ENCODE peak calls at places on chromosomes 5 and 9, in seven cellular contexts. Y is stomach, C is BE2C, W is fibroblast of the aortic adventitia, V is GM06990, B is colonic mucosa, J is fibroblast of mammary gland. U is an unnamed sample.

GRCh38 chr9:128108784-128109709 is 18.5 kb downstream of the PTGES2 start:
- DNase-seq in Y (no peak), C (no peak), W (no peak), V (no peak), B (no peak), J (no peak), U (no peak)

GRCh38 chr5:132419517-132420468 is 50.3 kb downstream of the SLC22A5 start:
- DNase-seq in Y (peak), C (peak), W (peak), V (peak), B (peak), J (peak), U (no peak)

GRCh38 chr9:117073539-117074336 is 341.1 kb downstream of the ASTN2 start:
- DNase-seq in Y (no peak), C (peak), W (no peak), V (no peak), B (no peak), J (no peak), U (no peak)

GRCh38 chr5:97078958-97079357 is 63.5 kb downstream of the LIX1 start:
- DNase-seq in Y (no peak), C (no peak), W (peak), V (no peak), B (no peak), J (peak), U (no peak)

GRCh38 chr5:140165921-140166270 is 9.1 kb upstream of the CYSTM1 start:
- DNase-seq in Y (no peak), C (no peak), W (no peak), V (no peak), B (no peak), J (no peak), U (no peak)

GRCh38 chr5:167160388-167160787 is 1131.1 kb upstream of the WWC1 start:
- DNase-seq in Y (no peak), C (no peak), W (no peak), V (no peak), B (no peak), J (no peak), U (no peak)

GRCh38 chr9:38134578-38134977 is 65.6 kb upstream of the SHB start:
- DNase-seq in Y (no peak), C (no peak), W (no peak), V (no peak), B (no peak), J (no peak), U (no peak)

GRCh38 chr9:114238471-114238870 is 83.1 kb downstream of the COL27A1 start:
- DNase-seq in Y (no peak), C (no peak), W (peak), V (no peak), B (no peak), J (no peak), U (no peak)

GRCh38 chr9:23380821-23381220 is 445.2 kb downstream of the ELAVL2 start:
- DNase-seq in Y (no peak), C (no peak), W (no peak), V (no peak), B (no peak), J (no peak), U (no peak)

GRCh38 chr5:119862654-119863053 is 233.3 kb downstream of the FAM170A start:
- DNase-seq in Y (no peak), C (no peak), W (no peak), V (no peak), B (no peak), J (no peak), U (no peak)

GRCh38 chr9:16591092-16591491 is 279.4 kb downstream of the BNC2 start:
- DNase-seq in Y (no peak), C (no peak), W (no peak), V (no peak), B (no peak), J (no peak), U (no peak)

GRCh38 chr9:97507585-97507984 is 6.1 kb downstream of the TMOD1 start:
- DNase-seq in Y (no peak), C (no peak), W (no peak), V (no peak), B (no peak), J (no peak), U (no peak)

GRCh38 chr5:140632366-140633080 is 452 bp downstream of the CD14 start:
- DNase-seq in Y (peak), C (peak), W (peak), V (peak), B (peak), J (peak), U (no peak)

GRCh38 chr9:80400624-80401230 is 829.0 kb downstream of the TLE4 start:
- DNase-seq in Y (no peak), C (no peak), W (no peak), V (no peak), B (no peak), J (no peak), U (no peak)

GRCh38 chr9:112361602-112362001 is 18.3 kb upstream of the HSDL2 start:
- DNase-seq in Y (no peak), C (no peak), W (peak), V (no peak), B (no peak), J (peak), U (no peak)

GRCh38 chr9:32524558-32525461 is 1.2 kb downstream of the RIGI start:
- DNase-seq in Y (peak), C (no peak), W (peak), V (peak), B (peak), J (no peak), U (no peak)

GRCh38 chr5:60843693-60844428 is at the start of gene ELOVL7:
- DNase-seq in Y (peak), C (peak), W (no peak), V (peak), B (peak), J (peak), U (no peak)

GRCh38 chr9:127884427-127884911 is 7.0 kb upstream of the AK1 start:
- DNase-seq in Y (peak), C (peak), W (no peak), V (no peak), B (no peak), J (no peak), U (no peak)

GRCh38 chr5:95794070-95794516 is 28.4 kb downstream of the GLRX start:
- DNase-seq in Y (no peak), C (no peak), W (peak), V (no peak), B (no peak), J (no peak), U (peak)

GRCh38 chr5:95181650-95182049 is 103.2 kb downstream of the MCTP1 start:
- DNase-seq in Y (no peak), C (no peak), W (no peak), V (no peak), B (no peak), J (no peak), U (no peak)

GRCh38 chr5:84622485-84622884 is 237.8 kb upstream of the EDIL3 start:
- DNase-seq in Y (no peak), C (no peak), W (no peak), V (no peak), B (no peak), J (no peak), U (no peak)

GRCh38 chr5:171442287-171443042 is 23.0 kb downstream of the FGF18 start:
- DNase-seq in Y (no peak), C (no peak), W (peak), V (no peak), B (no peak), J (peak), U (no peak)

GRCh38 chr5:78912085-78912771 is 72.9 kb downstream of the ARSB start:
- DNase-seq in Y (no peak), C (peak), W (peak), V (no peak), B (no peak), J (peak), U (no peak)
- TF ChIP-seq CTCF in Y (no peak), C (no peak), W (no peak), V (no peak), B (no peak), J (no peak), U (no peak)

GRCh38 chr9:136511144-136511669 is 28.4 kb upstream of the SEC16A start:
- DNase-seq in Y (no peak), C (no peak), W (no peak), V (no peak), B (no peak), J (no peak), U (no peak)
- H3K4me3 ChIP-seq in Y (no peak), C (no peak), W (no peak), V (no peak), B (no peak), J (no peak), U (no peak)

GRCh38 chr5:68747077-68747420 is 346.8 kb upstream of the SLC30A5 start:
- DNase-seq in Y (no peak), C (no peak), W (no peak), V (no peak), B (no peak), J (no peak), U (no peak)

GRCh38 chr5:68744196-68744595 is 349.6 kb upstream of the SLC30A5 start:
- DNase-seq in Y (no peak), C (no peak), W (no peak), V (no peak), B (no peak), J (no peak), U (no peak)

GRCh38 chr5:68749076-68749475 is 344.7 kb upstream of the SLC30A5 start:
- DNase-seq in Y (no peak), C (no peak), W (no peak), V (no peak), B (no peak), J (no peak), U (no peak)

GRCh38 chr5:68746220-68747076 is 347.4 kb upstream of the SLC30A5 start:
- DNase-seq in Y (no peak), C (no peak), W (no peak), V (no peak), B (no peak), J (no peak), U (no peak)

GRCh38 chr5:68745459-68745858 is 348.4 kb upstream of the SLC30A5 start:
- DNase-seq in Y (no peak), C (peak), W (peak), V (no peak), B (no peak), J (peak), U (no peak)
- TF ChIP-seq CTCF in Y (no peak), C (peak), W (peak), V (peak), B (no peak), J (peak), U (peak)

DNA sequence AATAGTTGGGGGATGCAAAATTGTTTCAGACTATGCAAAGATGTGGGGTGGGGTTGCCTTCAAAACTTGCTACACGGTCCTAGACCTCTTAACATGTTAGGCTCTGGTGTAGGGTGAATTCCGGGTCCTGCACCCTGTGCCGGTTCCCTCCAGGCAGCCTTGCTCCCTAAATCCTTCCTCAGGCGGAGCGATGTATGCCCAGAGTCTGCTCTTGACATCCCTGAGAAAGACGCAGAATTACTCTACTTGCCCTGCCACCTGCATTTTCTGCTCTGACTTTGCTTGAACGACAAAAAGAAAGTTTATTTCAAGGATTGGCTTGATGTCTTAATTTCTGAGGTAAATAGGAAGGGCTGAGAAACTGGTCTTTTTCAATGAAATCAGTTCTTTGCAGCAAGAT is 691 bp downstream of the THBS4 start:
- DNase-seq in Y (no peak), C (no peak), W (no peak), V (no peak), B (no peak), J (no peak), U (no peak)
- H3K4me3 ChIP-seq in Y (no peak), C (no peak), W (no peak), V (no peak), B (no peak), J (no peak), U (no peak)

GRCh38 chr5:11719888-11720481 is 184.3 kb downstream of the CTNND2 start:
- DNase-seq in Y (peak), C (peak), W (no peak), V (no peak), B (peak), J (peak), U (no peak)
- TF ChIP-seq CTCF in Y (no peak), C (peak), W (no peak), V (peak), B (peak), J (peak), U (no peak)

GRCh38 chr9:136044971-136045594 is 50.0 kb downstream of the NACC2 start:
- DNase-seq in Y (peak), C (no peak), W (no peak), V (no peak), B (no peak), J (no peak), U (no peak)

GRCh38 chr9:136042541-136042940 is 52.5 kb downstream of the NACC2 start:
- DNase-seq in Y (no peak), C (no peak), W (no peak), V (no peak), B (no peak), J (no peak), U (no peak)

GRCh38 chr9:136044207-136044970 is 50.7 kb downstream of the NACC2 start:
- DNase-seq in Y (peak), C (no peak), W (no peak), V (no peak), B (no peak), J (no peak), U (no peak)

GRCh38 chr9:136045595-136046554 is 49.2 kb downstream of the NACC2 start:
- DNase-seq in Y (peak), C (peak), W (no peak), V (no peak), B (no peak), J (peak), U (no peak)

GRCh38 chr9:136043386-136044054 is 51.6 kb downstream of the NACC2 start:
- DNase-seq in Y (peak), C (no peak), W (no peak), V (no peak), B (no peak), J (no peak), U (no peak)
- H3K4me3 ChIP-seq in Y (no peak), C (no peak), W (no peak), V (no peak), B (no peak), J (no peak), U (no peak)

DNA sequence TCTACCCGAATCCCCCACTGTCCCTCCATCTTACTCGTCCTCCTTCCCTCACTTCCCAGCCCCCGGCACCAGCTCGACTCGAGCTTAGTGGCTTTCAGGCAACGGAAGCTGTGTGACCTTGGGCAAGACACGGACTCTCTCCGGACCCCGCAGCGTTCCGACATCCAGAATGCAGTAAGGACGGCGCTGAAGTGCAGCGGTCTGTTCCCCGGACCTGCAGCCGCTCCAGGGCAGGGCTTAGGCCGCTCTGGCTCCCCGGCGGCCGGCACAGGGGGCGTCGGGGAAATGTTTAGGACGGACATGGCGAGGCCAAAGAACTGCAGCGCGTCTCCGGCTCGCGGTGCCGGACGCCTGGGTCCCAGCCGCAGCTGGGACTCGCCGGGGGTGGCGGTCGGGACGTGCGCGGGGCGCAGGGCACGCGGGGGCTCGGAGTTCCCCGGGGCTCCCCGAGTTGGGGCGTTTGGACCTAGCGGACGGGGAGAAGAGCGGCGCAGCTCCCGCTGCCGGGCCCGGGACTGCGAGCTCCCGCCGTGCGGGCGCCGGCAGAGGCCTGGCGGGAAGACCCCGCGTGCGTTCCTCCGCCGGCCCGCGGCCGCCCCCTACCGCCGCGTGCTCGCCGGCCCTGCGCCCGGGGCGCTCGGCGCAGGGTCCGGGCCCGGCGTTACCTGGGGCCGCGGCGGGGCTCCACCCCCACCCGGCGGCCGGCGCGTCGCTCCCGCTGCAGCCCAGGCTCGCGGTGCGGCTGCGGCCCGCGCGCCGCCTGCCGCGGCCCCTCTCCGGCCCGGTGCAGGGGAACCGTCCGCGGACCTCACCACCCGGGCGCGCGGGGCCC is 5.6 kb upstream of the RNF44 start:
- DNase-seq in Y (no peak), C (peak), W (no peak), V (peak), B (no peak), J (no peak), U (no peak)
- TF ChIP-seq CTCF in Y (no peak), C (no peak), W (no peak), V (no peak), B (no peak), J (no peak), U (no peak)

GRCh38 chr5:52789867-52790266 is 2.2 kb downstream of the ITGA1 start:
- DNase-seq in Y (no peak), C (no peak), W (no peak), V (no peak), B (no peak), J (no peak), U (no peak)
- H3K4me3 ChIP-seq in Y (peak), C (peak), W (no peak), V (no peak), B (peak), J (no peak), U (peak)

DNA sequence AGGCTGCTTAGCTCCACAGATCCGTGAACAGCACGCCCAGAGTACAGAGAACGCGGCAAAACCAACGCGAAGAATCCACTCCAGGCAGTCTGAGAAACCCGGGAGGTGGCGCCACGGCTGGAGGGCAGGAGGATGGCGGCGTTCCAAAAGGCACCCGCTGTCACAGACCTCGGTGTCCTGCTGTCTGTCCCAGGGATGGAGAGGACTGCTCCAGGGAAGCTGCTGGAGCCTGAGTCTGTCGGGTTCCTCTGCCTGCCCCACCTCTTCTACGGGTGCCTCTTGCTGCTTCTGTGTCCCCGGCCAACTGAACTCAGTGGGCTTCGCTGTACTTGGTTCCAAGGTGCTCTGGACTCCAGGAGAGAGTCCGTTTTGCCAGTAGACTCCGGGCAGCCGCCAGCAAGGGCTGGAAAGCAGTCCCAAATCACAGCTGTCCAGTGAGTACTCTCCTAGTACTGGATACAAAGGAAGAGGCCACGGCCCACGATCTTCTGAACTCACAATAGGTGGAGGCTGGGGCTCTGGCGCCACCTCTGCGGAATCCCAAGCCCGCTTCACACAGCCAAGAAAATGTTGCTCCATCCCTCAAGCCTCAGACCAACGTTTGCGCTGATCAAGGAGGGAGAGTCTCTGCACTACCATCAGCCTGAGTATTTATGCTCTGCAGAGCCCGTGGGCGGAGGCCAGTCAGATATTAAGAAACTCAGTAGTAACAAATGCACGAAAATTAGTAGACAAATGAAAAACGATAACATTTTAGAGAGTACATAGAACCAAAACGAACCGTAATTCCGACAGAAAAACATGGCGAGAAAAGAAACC is 442 bp downstream of the ANXA2R start:
- DNase-seq in Y (peak), C (peak), W (peak), V (peak), B (peak), J (peak), U (no peak)
- TF ChIP-seq CTCF in Y (no peak), C (peak), W (no peak), V (peak), B (no peak), J (peak), U (peak)

GRCh38 chr5:146340260-146341081 is 1.8 kb downstream of the POU4F3 start:
- DNase-seq in Y (peak), C (no peak), W (peak), V (no peak), B (peak), J (peak), U (no peak)
- H3K4me3 ChIP-seq in Y (no peak), C (no peak), W (peak), V (no peak), B (no peak), J (no peak), U (peak)

U was measured in AG04449.